ENCODE peak calls at places on chromosomes 13 and 19, in four cellular contexts. H, I, X and N are unnamed samples.

GRCh38 chr13:33018886-33019285 is 2.7 kb downstream of the KL start:
- DNase-seq in H (no peak), I (no peak), X (no peak), N (no peak)

GRCh38 chr19:38731654-38732301 is 12.5 kb downstream of the CAPN12 start:
- DNase-seq in H (no peak), I (no peak), X (no peak), N (no peak)

GRCh38 chr13:73365240-73365639 is 306.4 kb downstream of the KLF5 start:
- DNase-seq in H (no peak), I (no peak), X (no peak), N (no peak)

GRCh38 chr13:112062619-112063308 is 4.2 kb upstream of the SOX1 start:
- DNase-seq in H (peak), I (no peak), X (no peak), N (no peak)

GRCh38 chr13:91155512-91156114 is 191.9 kb upstream of the MIR17HG start:
- DNase-seq in H (no peak), I (no peak), X (no peak), N (no peak)

GRCh38 chr19:4337906-4338440 is 654 bp downstream of the STAP2 start:
- DNase-seq in H (peak), I (no peak), X (peak), N (no peak)

GRCh38 chr13:25753976-25754375 is 297.8 kb downstream of the SHISA2 start:
- DNase-seq in H (no peak), I (no peak), X (no peak), N (no peak)

GRCh38 chr13:46796515-46797467 is at the start of gene ESD:
- DNase-seq in H (peak), I (peak), X (peak), N (peak)

GRCh38 chr19:17671906-17672305 is 16.2 kb downstream of the UNC13A start:
- DNase-seq in H (peak), I (no peak), X (peak), N (peak)

GRCh38 chr13:46530084-46530935 is 22.7 kb upstream of the LRCH1 start:
- DNase-seq in H (no peak), I (no peak), X (no peak), N (no peak)

GRCh38 chr19:38663957-38664502 is 16.6 kb downstream of the ACTN4 start:
- DNase-seq in H (no peak), I (no peak), X (no peak), N (no peak)

GRCh38 chr13:112635323-112635722 is 47.4 kb upstream of the TUBGCP3 start:
- DNase-seq in H (no peak), I (no peak), X (no peak), N (no peak)

GRCh38 chr19:9018163-9018875 is 8.1 kb upstream of the MUC16 start:
- DNase-seq in H (no peak), I (no peak), X (no peak), N (no peak)

GRCh38 chr19:55228403-55229031 is at the start of gene TMEM86B:
- DNase-seq in H (no peak), I (no peak), X (peak), N (no peak)

GRCh38 chr19:6032827-6033226 is 54.9 kb upstream of the RANBP3 start:
- DNase-seq in H (no peak), I (no peak), X (no peak), N (no peak)

GRCh38 chr19:6035026-6035425 is 57.1 kb upstream of the RANBP3 start:
- DNase-seq in H (no peak), I (no peak), X (no peak), N (no peak)

GRCh38 chr19:6033744-6034264 is 55.9 kb upstream of the RANBP3 start:
- DNase-seq in H (no peak), I (no peak), X (no peak), N (no peak)

GRCh38 chr19:6032381-6032780 is 54.4 kb upstream of the RANBP3 start:
- DNase-seq in H (no peak), I (no peak), X (no peak), N (no peak)

DNA sequence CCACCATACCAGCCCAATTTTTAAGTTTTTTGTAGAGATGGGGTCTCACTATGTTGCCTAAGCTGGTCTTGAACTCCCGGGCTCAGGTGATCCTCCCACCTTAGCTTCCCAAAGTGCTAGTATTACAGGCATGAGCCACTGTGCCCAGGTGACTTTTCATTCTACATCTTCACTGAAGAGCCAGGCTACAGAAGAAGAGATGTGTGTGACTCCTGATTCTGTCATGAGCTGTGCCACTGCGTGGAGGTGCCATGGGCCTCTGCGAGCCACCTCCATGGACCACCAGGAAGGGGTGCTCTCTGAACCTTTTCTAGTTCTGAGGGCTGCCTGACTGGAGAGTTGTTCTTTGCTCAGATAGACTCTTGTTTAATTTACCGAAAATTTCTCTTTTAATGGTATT is 56.6 kb upstream of the RANBP3 start:
- DNase-seq in H (no peak), I (no peak), X (no peak), N (no peak)
- TF ChIP-seq TARDBP in H (no peak), I (no peak), X (no peak), N (no peak)

GRCh38 chr13:56888455-56888854 is 252.3 kb upstream of the PRR20A start:
- DNase-seq in H (no peak), I (no peak), X (no peak), N (no peak)

GRCh38 chr13:56893843-56894242 is 246.9 kb upstream of the PRR20A start:
- DNase-seq in H (no peak), I (no peak), X (no peak), N (no peak)
- TF ChIP-seq TARDBP in H (no peak), I (no peak), X (no peak), N (no peak)

DNA sequence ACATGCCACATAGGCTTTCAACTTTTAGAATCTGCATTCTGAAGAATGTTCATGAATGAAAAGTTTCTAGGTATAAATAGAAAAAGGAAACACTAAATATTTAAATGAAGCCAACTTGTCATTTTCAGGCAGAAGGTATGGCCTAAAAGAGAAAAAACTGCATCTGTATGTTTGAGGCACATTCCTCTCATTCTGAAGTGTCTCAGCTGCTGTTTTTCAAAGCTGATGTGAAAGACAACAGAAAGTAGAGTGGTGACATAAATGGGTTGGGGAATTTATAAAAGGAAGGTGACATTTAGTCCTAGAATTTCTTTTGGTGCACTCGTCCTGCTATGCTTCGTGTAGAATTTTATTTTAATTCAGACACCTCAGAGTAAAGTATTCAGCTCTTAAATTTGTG is 539.6 kb upstream of the SLITRK5 start:
- DNase-seq in H (no peak), I (no peak), X (no peak), N (no peak)
- TF ChIP-seq TARDBP in H (no peak), I (no peak), X (no peak), N (no peak)

DNA sequence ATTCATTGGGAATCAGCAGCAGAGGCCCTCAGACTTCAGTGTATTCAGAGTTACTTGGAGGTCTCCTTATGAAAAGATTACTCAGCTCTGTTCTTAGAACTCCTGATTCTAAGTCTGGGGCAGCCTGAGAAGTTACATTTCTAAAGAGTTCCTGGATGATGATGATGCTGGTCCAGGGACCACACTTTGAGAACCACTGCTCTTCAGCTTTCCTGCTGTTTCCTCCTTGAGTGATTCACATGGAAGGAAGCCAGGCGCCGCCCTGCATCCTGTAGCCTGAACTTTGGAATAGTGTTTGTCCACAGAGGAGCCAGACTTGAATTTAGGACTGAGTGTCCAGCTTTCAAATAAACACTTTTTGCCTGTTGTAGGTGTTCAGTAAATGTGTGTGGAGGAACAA is 2.9 kb downstream of the CEBPG start:
- DNase-seq in H (no peak), I (no peak), X (peak), N (no peak)
- TF ChIP-seq TARDBP in H (no peak), I (no peak), X (no peak), N (no peak)